ENCODE peak calls at places on chromosomes 1 and 21, in seven cellular contexts. T is CD4-positive, alpha-beta T cell; W is cardiac muscle cell; S is Calu3; D is RWPE1; J is endothelial cell; M is lower lobe of right lung. A is an unnamed sample.
A peak's percentile ranks its signal among the peaks of the same experiment; 100 is the strongest.

GRCh38 chr21:33380483-33380998 is 22.7 kb upstream of the IFNGR2 start:
- DNase-seq in T (peak; percentile 77), W (no peak), S (peak; percentile 93), D (peak; percentile 87), J (no peak), M (peak; percentile 95), A (no peak)

GRCh38 chr1:174425121-174425520 is 22.6 kb upstream of the GPR52 start:
- DNase-seq in T (no peak), W (no peak), S (no peak), D (no peak), J (no peak), M (no peak), A (no peak)

GRCh38 chr1:209641216-209642181 is 10.7 kb downstream of the LAMB3 start:
- DNase-seq in T (no peak), W (peak; percentile 88), S (no peak), D (no peak), J (no peak), M (peak; percentile 69), A (no peak)

GRCh38 chr1:46516551-46516950 is 26.9 kb downstream of the DMBX1 start:
- DNase-seq in T (no peak), W (no peak), S (no peak), D (no peak), J (no peak), M (peak; percentile 17), A (no peak)

GRCh38 chr1:64941466-64942117 is 24.8 kb downstream of the JAK1 start:
- DNase-seq in T (no peak), W (no peak), S (no peak), D (no peak), J (no peak), M (no peak), A (no peak)

GRCh38 chr1:202058001-202058908 is 47.9 kb downstream of the ELF3 start:
- DNase-seq in T (no peak), W (no peak), S (peak; percentile 77), D (no peak), J (no peak), M (no peak), A (no peak)

GRCh38 chr21:41638201-41638790 is 128.6 kb downstream of the RIPK4 start:
- DNase-seq in T (no peak), W (no peak), S (no peak), D (no peak), J (no peak), M (no peak), A (no peak)

GRCh38 chr1:63859480-63860275 is 85.9 kb downstream of the ROR1 start:
- DNase-seq in T (no peak), W (no peak), S (no peak), D (peak; percentile 60), J (no peak), M (no peak), A (no peak)

GRCh38 chr1:62356257-62356835 is 37.1 kb upstream of the KANK4 start:
- DNase-seq in T (no peak), W (no peak), S (peak; percentile 14), D (peak; percentile 93), J (no peak), M (no peak), A (no peak)

GRCh38 chr21:46555225-46555617 is 49.7 kb downstream of the S100B start:
- DNase-seq in T (no peak), W (no peak), S (no peak), D (no peak), J (no peak), M (peak; percentile 43), A (no peak)

GRCh38 chr1:231550448-231550781 is 21.9 kb downstream of the TSNAX start:
- DNase-seq in T (peak; percentile 9), W (peak; percentile 43), S (peak; percentile 49), D (peak; percentile 23), J (peak; percentile 40), M (no peak), A (no peak)

GRCh38 chr1:190399233-190399632 is 78.4 kb downstream of the BRINP3 start:
- DNase-seq in T (no peak), W (no peak), S (no peak), D (no peak), J (no peak), M (no peak), A (no peak)

GRCh38 chr1:64001038-64001437 is 202.4 kb upstream of the UBE2U start:
- DNase-seq in T (no peak), W (no peak), S (no peak), D (no peak), J (no peak), M (no peak), A (no peak)

GRCh38 chr1:210003501-210003900 is 65.5 kb downstream of the SYT14 start:
- DNase-seq in T (no peak), W (no peak), S (no peak), D (no peak), J (no peak), M (no peak), A (no peak)

GRCh38 chr1:5580926-5581325 is 411.3 kb downstream of the NPHP4 start:
- DNase-seq in T (no peak), W (no peak), S (no peak), D (no peak), J (no peak), M (no peak), A (no peak)

GRCh38 chr1:223775054-223775453 is 62.7 kb downstream of the CAPN2 start:
- DNase-seq in T (no peak), W (no peak), S (no peak), D (no peak), J (no peak), M (no peak), A (no peak)

GRCh38 chr1:15328785-15329480 is 80.8 kb upstream of the EFHD2 start:
- DNase-seq in T (no peak), W (peak; percentile 19), S (no peak), D (no peak), J (no peak), M (peak; percentile 56), A (no peak)

GRCh38 chr1:115838426-115838804 is 2.5 kb downstream of the NHLH2 start:
- DNase-seq in T (no peak), W (no peak), S (no peak), D (no peak), J (peak; percentile 30), M (no peak), A (no peak)

GRCh38 chr1:4602536-4603316 is 51.7 kb upstream of the AJAP1 start:
- DNase-seq in T (no peak), W (no peak), S (no peak), D (no peak), J (no peak), M (no peak), A (no peak)

GRCh38 chr1:162561616-162562451 is at the start of gene UAP1:
- DNase-seq in T (no peak), W (no peak), S (no peak), D (peak; percentile 27), J (no peak), M (no peak), A (no peak)

GRCh38 chr1:12407050-12407961 is 177.5 kb downstream of the VPS13D start:
- DNase-seq in T (no peak), W (no peak), S (peak; percentile 10), D (no peak), J (no peak), M (no peak), A (no peak)

GRCh38 chr21:35965699-35966098 is 94.6 kb downstream of the SETD4 start:
- DNase-seq in T (no peak), W (no peak), S (no peak), D (no peak), J (no peak), M (no peak), A (no peak)

GRCh38 chr21:35968564-35968963 is 91.8 kb downstream of the SETD4 start:
- DNase-seq in T (no peak), W (no peak), S (no peak), D (no peak), J (no peak), M (no peak), A (no peak)

GRCh38 chr21:35963920-35964451 is 96.3 kb downstream of the SETD4 start:
- DNase-seq in T (no peak), W (no peak), S (no peak), D (no peak), J (no peak), M (no peak), A (no peak)

GRCh38 chr21:35971824-35972223 is 88.5 kb downstream of the SETD4 start:
- DNase-seq in T (no peak), W (no peak), S (no peak), D (no peak), J (no peak), M (no peak), A (no peak)

DNA sequence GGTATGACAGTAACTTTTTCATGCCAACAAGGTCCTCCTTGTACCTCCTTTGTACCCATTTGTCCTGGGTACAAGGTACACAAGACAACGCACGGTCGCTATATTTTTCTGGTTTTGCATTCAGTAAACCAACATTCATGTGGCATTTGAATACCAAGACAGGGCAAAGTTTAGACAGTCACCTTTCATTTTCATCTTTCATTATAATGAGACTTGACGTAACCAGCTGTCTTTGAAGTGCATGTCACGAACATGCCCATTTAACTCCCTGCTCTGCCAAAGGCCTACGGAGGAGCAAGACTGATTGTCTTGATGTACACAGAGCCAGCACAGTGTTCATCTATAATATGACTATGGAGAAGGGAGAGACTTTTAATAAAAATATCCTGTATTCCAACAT is 91.0 kb downstream of the SETD4 start:
- DNase-seq in T (no peak), W (no peak), S (no peak), D (no peak), J (no peak), M (no peak), A (no peak)
- TF ChIP-seq CTCF in T (no peak), W (no peak), S (no peak), D (no peak), J (no peak), M (no peak), A (no peak)

DNA sequence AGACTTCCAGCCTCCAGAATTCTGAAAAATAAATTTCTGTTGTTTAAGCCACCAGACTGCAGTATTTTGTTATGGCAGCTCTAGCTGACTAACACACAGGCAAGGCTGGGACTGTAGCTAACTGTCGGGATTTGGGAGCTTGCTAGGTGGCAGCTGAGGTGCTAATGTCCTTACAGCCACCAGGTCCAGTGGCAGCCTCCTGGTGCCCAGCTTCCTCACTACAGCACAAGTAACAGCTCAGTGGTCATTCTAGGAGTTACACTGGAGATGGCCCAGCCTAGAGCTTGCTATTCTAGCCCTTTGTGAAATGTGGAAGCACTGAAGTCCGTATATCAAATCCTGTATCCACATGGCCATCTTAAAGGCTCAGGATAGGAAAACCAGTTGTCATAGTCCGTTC is 4.3 kb upstream of the C1orf115 start:
- DNase-seq in T (no peak), W (no peak), S (peak; percentile 37), D (no peak), J (no peak), M (no peak), A (no peak)
- TF ChIP-seq CTCF in T (no peak), W (no peak), S (no peak), D (no peak), J (no peak), M (no peak), A (no peak)

DNA sequence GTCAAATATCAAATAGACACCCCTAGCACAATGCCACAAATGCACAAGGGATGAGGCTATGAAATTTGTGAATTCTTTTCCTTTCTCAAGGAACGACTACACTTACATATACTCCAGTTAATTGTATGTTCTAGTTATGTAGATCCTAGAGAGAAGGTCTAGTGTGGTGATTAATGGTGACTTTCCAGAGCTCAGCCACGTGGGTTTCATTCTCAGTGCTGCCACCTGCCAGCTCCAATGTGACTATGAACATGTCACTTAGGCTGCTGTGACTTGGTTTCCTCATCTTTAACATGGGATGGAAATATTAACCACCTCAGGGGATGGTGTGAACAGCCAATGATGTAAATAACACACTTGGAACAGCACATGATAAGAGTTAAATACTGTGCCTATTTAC is 138.3 kb downstream of the APP start:
- DNase-seq in T (no peak), W (no peak), S (no peak), D (no peak), J (no peak), M (no peak), A (no peak)
- TF ChIP-seq CTCF in T (no peak), W (no peak), S (no peak), D (no peak), J (no peak), M (no peak), A (no peak)

GRCh38 chr1:112700290-112701226 is 6.4 kb downstream of the RHOC start:
- DNase-seq in T (peak; percentile 43), W (peak; percentile 97), S (peak; percentile 91), D (peak; percentile 84), J (peak; percentile 94), M (peak; percentile 93), A (peak; percentile 87)
- TF ChIP-seq CTCF in T (no peak), W (no peak), S (no peak), D (no peak), J (no peak), M (no peak), A (no peak)

A was measured in mesothelial cell of epicardium.